ENCODE peak calls at places on chromosomes 13 and 19, in ten cellular contexts. W is AG04450, D is neural progenitor cell, G is NCI-H2171 treated with DMSO at 0.1 percent for 48 hours, B is Kasumi-1, S is NCI-H748 treated with DMSO at 0.1 percent for 48 hours, J is GM10248, F is neuronal stem cell, P is iPS DF 19.7, T is substantia nigra. V is an unnamed sample.

GRCh38 chr19:2332341-2333026 is 4.0 kb downstream of the SPPL2B start:
- DNase-seq in G (peak), D (no peak), P (no peak), W (no peak), J (peak), S (peak), T (peak), B (no peak), F (no peak), V (no peak)

GRCh38 chr19:58353717-58354477 is 605 bp upstream of the A1BG start:
- DNase-seq in G (no peak), P (no peak), D (no peak), J (no peak), T (no peak), F (no peak), W (no peak), S (no peak), B (no peak), V (no peak)

GRCh38 chr13:69243366-69243765 is 864.3 kb upstream of the ATXN8OS start:
- DNase-seq in D (no peak), J (no peak), G (no peak), F (no peak), S (no peak), B (peak), P (no peak), T (no peak), W (no peak), V (no peak)

GRCh38 chr13:105817011-105817410 is 718.5 kb downstream of the EFNB2 start:
- DNase-seq in G (peak), S (no peak), B (no peak), F (no peak), P (peak), J (no peak), T (no peak), D (peak), W (no peak), V (no peak)

GRCh38 chr19:38023245-38023644 is 116.2 kb downstream of the SIPA1L3 start:
- DNase-seq in J (no peak), D (no peak), S (no peak), W (no peak), G (no peak), B (no peak), T (no peak), P (no peak), F (no peak), V (no peak)

GRCh38 chr13:89955773-89956172 is 1391.7 kb upstream of the MIR17HG start:
- DNase-seq in J (no peak), P (no peak), D (no peak), S (no peak), T (no peak), F (no peak), B (no peak), G (no peak), W (no peak), V (no peak)

GRCh38 chr13:40440990-40441820 is 225.2 kb downstream of the FOXO1 start:
- DNase-seq in W (no peak), B (no peak), F (no peak), D (no peak), T (peak), J (no peak), P (no peak), S (no peak), G (no peak), V (peak)

GRCh38 chr19:3019211-3019854 is 9.7 kb downstream of the TLE2 start:
- DNase-seq in J (no peak), F (no peak), P (no peak), B (no peak), W (no peak), D (no peak), G (no peak), T (no peak), S (no peak), V (no peak)

GRCh38 chr13:21537105-21537504 is 66.9 kb downstream of the MICU2 start:
- DNase-seq in P (no peak), W (no peak), G (no peak), F (no peak), S (no peak), B (no peak), J (no peak), D (no peak), T (no peak), V (no peak)

GRCh38 chr13:74128171-74128767 is 5.9 kb downstream of the KLF12 start:
- DNase-seq in D (no peak), F (no peak), T (no peak), W (peak), B (no peak), G (no peak), J (no peak), S (no peak), P (no peak), V (no peak)

GRCh38 chr19:2055871-2056809 is 5.1 kb upstream of the MKNK2 start:
- DNase-seq in W (no peak), D (no peak), J (no peak), F (no peak), B (no peak), P (no peak), T (peak), G (no peak), S (no peak), V (no peak)

GRCh38 chr19:8611890-8612806 is 1.6 kb upstream of the ADAMTS10 start:
- DNase-seq in D (no peak), S (no peak), F (no peak), W (no peak), G (no peak), J (no peak), B (no peak), P (no peak), T (no peak), V (no peak)

GRCh38 chr19:44755219-44755618 is 6.7 kb downstream of the BCL3 start:
- DNase-seq in B (no peak), T (no peak), W (no peak), P (no peak), F (no peak), S (no peak), D (no peak), G (no peak), J (no peak), V (no peak)

GRCh38 chr19:55083004-55083850 is 7.6 kb downstream of the EPS8L1 start:
- DNase-seq in B (no peak), F (no peak), W (no peak), T (no peak), P (no peak), G (no peak), D (no peak), J (no peak), S (no peak), V (no peak)

GRCh38 chr13:45292176-45292575 is 48.8 kb downstream of the TPT1 start:
- DNase-seq in G (peak), F (no peak), D (no peak), W (no peak), J (no peak), B (no peak), P (no peak), T (no peak), S (no peak), V (no peak)

GRCh38 chr13:111027481-111028439 is 87.3 kb upstream of the ARHGEF7 start:
- DNase-seq in J (no peak), B (no peak), D (no peak), F (no peak), G (no peak), P (no peak), T (no peak), S (no peak), W (no peak), V (no peak)

GRCh38 chr19:15115080-15115479 is 7.9 kb downstream of the SYDE1 start:
- DNase-seq in P (no peak), J (no peak), D (no peak), B (no peak), S (no peak), F (no peak), G (no peak), T (peak), W (no peak), V (no peak)

GRCh38 chr19:18014197-18014596 is 6.2 kb downstream of the ARRDC2 start:
- DNase-seq in W (no peak), P (no peak), J (no peak), G (no peak), T (no peak), D (no peak), S (no peak), F (no peak), B (no peak), V (no peak)

GRCh38 chr19:42066075-42066754 is 3.8 kb downstream of the GRIK5 start:
- DNase-seq in J (no peak), P (no peak), G (no peak), B (no peak), F (no peak), W (no peak), T (peak), D (peak), S (peak), V (no peak)

GRCh38 chr13:49020940-49021548 is 45.3 kb downstream of the FNDC3A start:
- DNase-seq in B (no peak), P (no peak), T (no peak), G (peak), J (no peak), W (no peak), D (peak), S (no peak), F (no peak), V (no peak)

GRCh38 chr19:33767898-33768413 is 28.7 kb upstream of the KCTD15 start:
- DNase-seq in B (peak), F (peak), J (no peak), G (no peak), S (no peak), D (peak), W (no peak), T (no peak), P (no peak), V (no peak)

GRCh38 chr19:30344446-30345425 is 27.4 kb upstream of the ZNF536 start:
- DNase-seq in F (no peak), S (no peak), T (peak), B (no peak), G (no peak), J (no peak), D (no peak), P (no peak), W (no peak), V (no peak)

GRCh38 chr19:3084943-3085342 is 9.2 kb upstream of the GNA11 start:
- DNase-seq in G (no peak), D (no peak), P (no peak), S (no peak), F (no peak), W (no peak), B (no peak), J (no peak), T (no peak), V (no peak)

GRCh38 chr13:48294670-48295069 is 8.9 kb upstream of the RB1 start:
- DNase-seq in F (no peak), T (no peak), P (no peak), W (no peak), B (no peak), J (no peak), G (no peak), D (no peak), S (no peak), V (no peak)

GRCh38 chr13:39310961-39311360 is 272.7 kb downstream of the NHLRC3 start:
- DNase-seq in J (no peak), G (no peak), W (no peak), S (no peak), D (no peak), P (no peak), F (no peak), B (no peak), T (no peak), V (no peak)

GRCh38 chr19:58397533-58398037 is 2.1 kb downstream of the RNF225 start:
- DNase-seq in T (no peak), W (no peak), G (no peak), J (no peak), D (no peak), P (no peak), F (no peak), B (no peak), S (no peak), V (no peak)

GRCh38 chr19:45408121-45408520 is 1.7 kb downstream of the POLR1G start:
- DNase-seq in D (no peak), B (no peak), S (no peak), T (no peak), J (no peak), P (no peak), W (no peak), F (no peak), G (no peak), V (no peak)

GRCh38 chr19:919157-920050 is 2.3 kb downstream of the KISS1R start:
- DNase-seq in S (peak), T (no peak), P (no peak), F (no peak), W (no peak), B (no peak), D (peak), G (peak), J (no peak), V (no peak)

GRCh38 chr13:110400786-110401533 is 93.9 kb downstream of the COL4A2 start:
- DNase-seq in G (no peak), T (no peak), J (no peak), P (no peak), B (no peak), D (no peak), W (no peak), F (no peak), S (no peak), V (no peak)

V was measured in C1 segment of cervical spinal cord.